ENCODE peak calls at places on chromosomes 5 and 9, in eight cellular contexts. A, D, Y, M, Z, N, H and J are unnamed samples.
A peak's percentile ranks its signal among the peaks of the same experiment; 100 is the strongest.

GRCh38 chr5:71596169-71596568 is 9.0 kb downstream of the MCCC2 start:
- DNase-seq in H (no peak), Y (no peak), D (no peak), M (no peak), N (no peak), Z (no peak), A (no peak), J (peak; percentile 54)

GRCh38 chr9:512555-513272 is 298.0 kb downstream of the DOCK8 start:
- DNase-seq in D (no peak), H (no peak), Y (no peak), A (no peak), N (no peak), Z (no peak), M (no peak), J (no peak)

GRCh38 chr5:112685929-112686328 is 51.8 kb upstream of the APC start:
- DNase-seq in M (no peak), D (no peak), H (no peak), Y (no peak), N (peak; percentile 79), A (no peak), Z (no peak), J (no peak)

GRCh38 chr9:97923529-97924108 is 1.3 kb upstream of the TRMO start:
- DNase-seq in Z (peak; percentile 90), M (peak; percentile 78), D (peak; percentile 84), H (peak; percentile 77), N (peak; percentile 59), A (peak; percentile 71), Y (peak; percentile 81), J (no peak)

GRCh38 chr9:23725279-23725946 is 100.6 kb downstream of the ELAVL2 start:
- DNase-seq in N (no peak), D (no peak), H (no peak), Z (no peak), A (no peak), Y (no peak), M (no peak), J (no peak)

GRCh38 chr5:60487885-60488425 is 212.0 kb downstream of the DEPDC1B start:
- DNase-seq in H (peak; percentile 35), Z (no peak), D (no peak), M (peak; percentile 72), A (peak; percentile 53), Y (no peak), N (no peak), J (no peak)

GRCh38 chr5:35303152-35303551 is 72.9 kb upstream of the PRLR start:
- DNase-seq in D (peak; percentile 61), Y (no peak), A (no peak), Z (no peak), H (no peak), M (no peak), N (no peak), J (no peak)

GRCh38 chr9:17802249-17802857 is 223.5 kb downstream of the SH3GL2 start:
- DNase-seq in A (no peak), H (peak; percentile 58), M (no peak), N (no peak), Z (peak; percentile 6), Y (peak; percentile 38), D (no peak), J (peak; percentile 72)

GRCh38 chr9:33202552-33203300 is 35.6 kb upstream of the B4GALT1 start:
- DNase-seq in D (peak; percentile 86), A (no peak), Z (peak; percentile 73), N (peak; percentile 55), M (no peak), H (no peak), Y (peak; percentile 53), J (peak; percentile 79)

GRCh38 chr9:75111019-75111622 is 22.8 kb downstream of the OSTF1 start:
- DNase-seq in A (peak; percentile 75), M (no peak), D (no peak), Y (no peak), N (no peak), H (peak; percentile 80), Z (no peak), J (no peak)

GRCh38 chr5:36346891-36347290 is 45.2 kb upstream of the RANBP3L start:
- DNase-seq in A (no peak), H (no peak), Z (no peak), D (no peak), Y (no peak), N (no peak), M (no peak), J (no peak)

GRCh38 chr9:32487981-32488380 is 38.0 kb downstream of the RIGI start:
- DNase-seq in D (no peak), M (no peak), Y (no peak), Z (no peak), N (peak; percentile 72), H (no peak), A (no peak), J (no peak)

GRCh38 chr5:1464096-1464446 is 18.8 kb upstream of the SLC6A3 start:
- DNase-seq in Z (no peak), D (no peak), Y (no peak), A (no peak), H (no peak), N (no peak), M (no peak), J (peak; percentile 53)

GRCh38 chr9:14170973-14171596 is 142.9 kb downstream of the NFIB start:
- DNase-seq in N (peak; percentile 69), Z (no peak), H (peak; percentile 70), D (no peak), Y (no peak), A (no peak), M (no peak), J (no peak)

GRCh38 chr9:137416006-137416562 is 6.9 kb downstream of the EXD3 start:
- DNase-seq in A (no peak), D (no peak), Z (no peak), Y (no peak), N (no peak), H (no peak), M (no peak), J (peak; percentile 87)

GRCh38 chr9:36750630-36751029 is 177.9 kb downstream of the MELK start:
- DNase-seq in N (no peak), Y (no peak), M (no peak), A (no peak), H (no peak), Z (no peak), D (no peak), J (no peak)

GRCh38 chr9:89874351-89875321 is 269.8 kb downstream of the GADD45G start:
- DNase-seq in D (no peak), Z (no peak), A (no peak), Y (no peak), M (no peak), H (no peak), N (no peak), J (peak; percentile 80)

GRCh38 chr9:76905661-76905983 is 292 bp downstream of the PRUNE2 start:
- DNase-seq in D (no peak), N (no peak), Y (peak; percentile 65), M (no peak), Z (no peak), H (no peak), A (no peak), J (no peak)

GRCh38 chr5:146884230-146884629 is 5.7 kb upstream of the PPP2R2B start:
- DNase-seq in Z (no peak), M (no peak), Y (no peak), D (no peak), A (no peak), H (no peak), N (no peak), J (no peak)

GRCh38 chr9:1386420-1386819 is 336.3 kb downstream of the DMRT2 start:
- DNase-seq in Y (no peak), N (no peak), A (no peak), D (no peak), Z (no peak), H (no peak), M (no peak), J (no peak)

GRCh38 chr9:130030821-130031481 is 12.0 kb downstream of the FNBP1 start:
- DNase-seq in Y (no peak), M (peak; percentile 28), Z (no peak), A (no peak), H (no peak), D (no peak), N (no peak), J (no peak)

DNA sequence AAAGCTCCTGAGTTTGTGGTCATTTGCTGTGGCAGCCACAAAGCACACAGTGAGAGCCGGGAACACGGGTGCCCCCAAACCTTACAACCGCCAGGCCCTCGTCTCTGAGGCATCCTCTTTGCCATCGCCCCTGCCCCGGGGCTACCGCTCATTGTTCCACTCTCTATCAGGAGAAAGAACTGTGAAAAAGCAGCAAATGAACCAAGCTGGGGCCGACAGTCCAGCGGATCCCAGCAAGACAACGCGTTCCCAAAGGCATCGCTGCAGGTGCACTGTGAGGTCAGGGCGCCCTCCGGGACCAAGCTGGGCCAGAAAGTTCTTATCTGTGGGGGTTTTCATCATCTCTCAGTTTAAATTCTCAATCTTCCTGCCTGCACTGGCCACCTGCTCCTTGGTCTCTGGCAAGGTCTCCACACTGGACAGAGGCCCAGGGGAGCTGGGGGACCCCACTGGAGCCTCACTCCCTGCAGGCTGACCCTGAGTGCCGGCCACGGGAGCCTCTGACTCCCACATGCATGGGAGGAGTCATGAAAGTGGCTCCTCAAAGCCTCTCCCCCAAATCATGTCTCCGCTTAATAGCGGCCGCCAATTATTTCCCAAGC is 32.1 kb downstream of the VAV2 start:
- DNase-seq in H (no peak), Z (no peak), A (no peak), D (no peak), M (no peak), N (no peak), Y (no peak), J (no peak)
- H4K20me1 ChIP-seq in H (peaks cover 5% of the 10 kb centered on the region), Z (no peaks in the 10 kb centered on the region), A (peaks cover 72% of the 10 kb centered on the region), D (no peaks in the 10 kb centered on the region), M (peaks cover 47% of the 10 kb centered on the region), N (peaks cover 84% of the 10 kb centered on the region), Y (peaks cover 27% of the 10 kb centered on the region), J (peaks cover 70% of the 10 kb centered on the region)

GRCh38 chr5:37490931-37491330 is 111.8 kb downstream of the WDR70 start:
- DNase-seq in D (no peak), M (no peak), H (no peak), Z (no peak), Y (no peak), A (no peak), N (no peak), J (no peak)
- H3K4me3 ChIP-seq in D (no peak overlapping the region), M (no peak overlapping the region), H (no peak overlapping the region), Z (no peak overlapping the region), Y (no peak overlapping the region), A (no peak overlapping the region), N (no peak overlapping the region), J (no peak overlapping the region)

GRCh38 chr5:62168882-62169281 is 137.1 kb upstream of the KIF2A start:
- DNase-seq in M (no peak), H (no peak), N (no peak), Z (no peak), D (no peak), Y (no peak), A (no peak), J (no peak)

DNA sequence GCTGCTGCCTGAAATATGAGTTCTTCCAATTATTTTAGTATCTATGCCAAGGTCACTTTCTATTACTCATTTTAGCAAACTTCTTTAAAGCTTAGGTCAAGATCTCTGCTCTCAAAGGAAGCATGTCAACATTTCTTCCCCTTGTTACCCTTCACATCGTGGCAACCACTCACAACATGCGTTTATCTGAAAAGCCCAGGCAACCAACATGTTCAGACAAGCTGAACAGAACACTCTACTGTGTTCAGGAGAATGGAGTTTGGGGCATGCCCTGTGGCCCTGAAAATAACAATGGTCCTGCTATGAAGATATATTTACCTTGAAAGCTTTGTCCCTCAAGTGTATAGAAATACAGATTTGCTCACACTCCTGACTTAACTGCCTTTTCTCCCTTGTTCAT is 138.4 kb upstream of the KIF2A start:
- DNase-seq in M (no peak), N (no peak), Y (no peak), Z (no peak), H (no peak), A (no peak), D (no peak), J (no peak)
- H4K20me1 ChIP-seq in M (no peaks in the 10 kb centered on the region), N (no peaks in the 10 kb centered on the region), Y (no peaks in the 10 kb centered on the region), Z (no peaks in the 10 kb centered on the region), H (no peaks in the 10 kb centered on the region), A (no peaks in the 10 kb centered on the region), D (no peaks in the 10 kb centered on the region), J (no peaks in the 10 kb centered on the region)

GRCh38 chr5:174910245-174910737 is 185.9 kb downstream of the MSX2 start:
- DNase-seq in H (peak; percentile 65), Z (peak; percentile 48), A (peak; percentile 52), M (peak; percentile 36), N (peak; percentile 12), Y (peak; percentile 84), D (peak; percentile 65), J (peak; percentile 88)
- H3K4me3 ChIP-seq in H (no peak overlapping the region), Z (no peak overlapping the region), A (no peak overlapping the region), M (no peak overlapping the region), N (no peak overlapping the region), Y (no peak overlapping the region), D (peak overlapping the region; percentile 44), J (no peak overlapping the region)